ENCODE peak calls at places on chromosomes 16 and 17, in eight cellular contexts. R is A549, E is prostate gland, L is fibroblast of lung, O is HL-60, U is stomach, I is fibroblast of pulmonary artery, W is PC-9. X is an unnamed sample.

GRCh38 chr16:12268602-12269001 is 292.1 kb downstream of the SNX29 start:
- DNase-seq in I (peak; percentile 14), O (no peak), U (no peak), W (no peak), L (peak; percentile 6), E (no peak), R (no peak), X (no peak)

GRCh38 chr16:80541306-80541694 is 507 bp downstream of the DYNLRB2 start:
- DNase-seq in E (no peak), I (no peak), O (no peak), U (no peak), R (no peak), W (no peak), L (no peak), X (no peak)

GRCh38 chr16:57873218-57873617 is 70.9 kb upstream of the KIFC3 start:
- DNase-seq in E (no peak), R (no peak), I (no peak), L (no peak), W (no peak), O (no peak), U (no peak), X (no peak)

GRCh38 chr17:43679401-43679800 is 17.7 kb upstream of the MEOX1 start:
- DNase-seq in I (no peak), E (no peak), L (no peak), U (no peak), W (no peak), R (no peak), O (no peak), X (no peak)

GRCh38 chr17:81295031-81295677 is at the start of gene SLC38A10:
- DNase-seq in E (peak; percentile 88), R (peak; percentile 100), L (peak; percentile 78), O (peak; percentile 95), I (peak; percentile 76), U (peak; percentile 94), W (peak; percentile 93), X (no peak)

GRCh38 chr17:18961634-18962493 is 9.9 kb downstream of the SLC5A10 start:
- DNase-seq in W (no peak), E (no peak), U (no peak), L (peak; percentile 40), R (peak; percentile 66), I (no peak), O (no peak), X (no peak)

GRCh38 chr16:30980068-30980371 is 5.0 kb upstream of the HSD3B7 start:
- DNase-seq in U (no peak), R (no peak), W (no peak), I (no peak), E (no peak), O (no peak), L (no peak), X (no peak)

GRCh38 chr16:84917492-84917891 is 93.8 kb downstream of the ZDHHC7 start:
- DNase-seq in O (no peak), I (no peak), L (no peak), R (no peak), E (no peak), W (no peak), U (no peak), X (no peak)

GRCh38 chr16:53541326-53541725 is 38.3 kb upstream of the AKTIP start:
- DNase-seq in O (no peak), L (peak; percentile 45), I (peak; percentile 61), E (no peak), U (no peak), R (no peak), W (no peak), X (no peak)

GRCh38 chr16:58508671-58509251 is 6.6 kb upstream of the SETD6 start:
- DNase-seq in W (no peak), R (no peak), E (no peak), U (no peak), I (no peak), L (no peak), O (no peak), X (no peak)

GRCh38 chr17:22460461-22461063 is 768.2 kb downstream of the KCNJ18 start:
- DNase-seq in I (no peak), U (no peak), O (no peak), L (no peak), R (no peak), W (no peak), E (no peak), X (no peak)

GRCh38 chr17:72470338-72471133 is 349.7 kb downstream of the SOX9 start:
- DNase-seq in R (no peak), U (no peak), L (no peak), O (no peak), E (no peak), W (no peak), I (no peak), X (no peak)

GRCh38 chr16:11794991-11795886 is 1.8 kb downstream of the ZC3H7A start:
- DNase-seq in E (no peak), W (no peak), U (no peak), R (no peak), O (peak; percentile 19), L (no peak), I (no peak), X (no peak)

GRCh38 chr17:7445011-7445927 is at the start of gene CHRNB1:
- DNase-seq in O (no peak), U (peak; percentile 78), E (no peak), W (peak; percentile 94), I (no peak), L (peak; percentile 52), R (peak; percentile 71), X (no peak)

GRCh38 chr16:1613728-1614225 is 1.6 kb downstream of the CRAMP1 start:
- DNase-seq in R (no peak), W (peak; percentile 10), O (peak; percentile 17), U (peak; percentile 30), E (peak; percentile 10), I (no peak), L (no peak), X (no peak)

GRCh38 chr17:61809816-61810392 is 53.4 kb downstream of the BRIP1 start:
- DNase-seq in E (no peak), U (no peak), R (no peak), W (no peak), O (peak; percentile 20), L (peak; percentile 62), I (peak; percentile 79), X (no peak)

GRCh38 chr16:48609453-48610023 is 442 bp downstream of the N4BP1 start:
- DNase-seq in R (peak; percentile 48), W (no peak), I (peak; percentile 60), E (peak; percentile 49), U (peak; percentile 70), O (peak; percentile 34), L (peak; percentile 54), X (peak; percentile 28)

GRCh38 chr17:33725675-33726271 is 432.7 kb upstream of the ASIC2 start:
- DNase-seq in I (peak; percentile 34), R (peak; percentile 49), L (peak; percentile 1), U (peak; percentile 31), W (peak; percentile 6), O (peak; percentile 25), E (no peak), X (no peak)

GRCh38 chr17:74513987-74514631 is 17.2 kb downstream of the CD300LB start:
- DNase-seq in R (peak; percentile 55), I (peak; percentile 60), O (peak; percentile 17), W (peak; percentile 11), U (peak; percentile 25), L (peak; percentile 74), E (no peak), X (peak; percentile 100)

GRCh38 chr16:50002190-50002589 is 22.8 kb upstream of the CNEP1R1 start:
- DNase-seq in R (no peak), W (no peak), O (no peak), U (no peak), L (no peak), I (no peak), E (no peak), X (no peak)
- H3K4me3 ChIP-seq in R (no peak overlapping the region), W (no peak overlapping the region), O (no peak overlapping the region), U (no peak overlapping the region), L (no peak overlapping the region), I (no peak overlapping the region), E (no peak overlapping the region), X (no peak overlapping the region)

DNA sequence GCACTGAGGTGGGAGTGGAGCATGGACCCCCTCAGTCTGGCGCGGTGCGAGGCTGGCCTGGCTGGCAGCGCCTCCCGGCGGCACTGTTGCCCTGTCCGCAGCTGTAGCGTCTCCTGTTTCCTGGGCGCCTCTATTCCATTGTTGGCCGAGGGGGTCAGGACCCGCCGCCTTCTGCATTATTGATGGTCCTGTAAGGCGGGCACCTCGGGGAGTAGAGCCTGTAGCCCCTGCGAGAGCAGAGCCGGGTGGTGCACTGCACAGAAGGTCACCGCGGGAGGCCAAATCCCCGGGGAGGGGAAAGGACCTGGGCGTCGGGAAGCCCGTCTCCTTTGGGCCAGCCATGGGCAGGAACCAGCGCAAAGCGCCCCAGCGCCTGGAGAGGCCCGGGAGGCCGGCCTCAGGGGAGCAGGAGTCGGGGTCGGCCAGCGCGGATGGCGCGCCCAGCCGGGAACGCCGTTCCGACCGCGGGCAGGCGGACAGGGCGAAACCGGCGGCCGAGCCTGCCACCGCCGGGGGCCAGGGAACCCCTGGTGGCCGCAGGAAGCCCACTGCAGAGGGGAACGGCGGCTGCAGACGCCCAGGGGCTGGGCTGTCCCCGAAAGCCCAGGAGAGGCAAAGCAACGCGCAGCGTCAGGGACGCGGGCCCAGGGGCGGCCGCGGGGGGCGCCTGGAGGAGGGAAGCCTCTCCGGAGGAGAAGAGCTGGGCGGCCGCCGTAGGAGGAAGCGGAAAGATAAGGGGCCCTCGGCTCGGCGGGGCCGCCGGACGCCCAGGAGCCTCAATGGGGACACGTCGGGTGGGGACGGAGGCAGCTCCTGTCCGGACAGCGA is at the start of gene MYO15B:
- DNase-seq in I (no peak), O (peak; percentile 38), L (no peak), U (peak; percentile 60), E (no peak), W (no peak), R (no peak), X (no peak)
- TF ChIP-seq CTCF in I (no peak), O (no peak), L (peak; percentile 26), U (peak; percentile 13), E (no peak), W (no peak), R (no peak), X (no peak)

DNA sequence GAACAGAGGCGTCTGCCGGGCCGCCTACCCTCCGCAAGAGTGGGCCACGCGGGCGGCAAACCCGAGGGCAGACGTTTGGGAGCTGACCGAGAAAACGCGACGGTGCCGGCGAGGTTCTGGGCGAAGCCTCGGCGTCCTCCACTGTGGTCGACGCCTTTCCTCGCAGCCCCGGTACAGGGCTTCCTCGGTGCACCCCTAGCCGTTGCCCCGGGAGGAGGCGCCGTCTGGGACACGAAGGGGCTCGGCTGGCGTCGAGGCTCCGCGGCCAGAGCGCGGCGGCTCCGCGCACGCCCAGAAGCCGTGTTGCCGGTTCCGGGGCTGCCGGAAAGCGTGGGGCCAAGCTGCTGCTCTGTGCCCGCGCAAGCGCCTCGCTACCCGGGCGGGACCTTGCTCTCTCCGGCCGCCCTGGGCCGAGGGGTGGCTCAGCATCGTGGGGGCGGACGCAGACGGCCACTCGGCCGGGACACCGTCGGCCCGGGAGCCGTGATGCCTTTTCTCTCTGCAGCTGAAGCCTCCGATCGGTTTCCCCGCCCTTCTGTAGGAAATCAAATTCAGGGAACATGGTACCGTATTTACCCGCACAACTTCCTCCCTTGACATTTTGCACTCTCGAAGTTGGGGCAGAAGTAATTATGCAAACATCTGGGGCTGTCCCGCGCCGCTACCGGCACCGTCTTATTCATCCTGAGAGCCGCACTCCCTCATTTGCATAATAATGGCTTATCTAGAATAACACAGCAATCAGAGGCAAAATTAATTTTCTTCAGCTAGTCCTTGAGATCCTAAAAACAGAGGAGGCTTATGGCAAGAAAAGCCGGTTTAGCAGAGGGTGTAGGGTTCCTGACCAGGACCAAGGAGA is 7.3 kb upstream of the CBX8 start:
- DNase-seq in O (peak; percentile 61), E (no peak), I (no peak), L (no peak), W (no peak), U (no peak), R (no peak), X (no peak)
- H3K4me3 ChIP-seq in O (peak overlapping the region; percentile 25), E (no peak overlapping the region), I (no peak overlapping the region), L (no peak overlapping the region), W (no peak overlapping the region), U (peak overlapping the region; percentile 35), R (no peak overlapping the region), X (no peak overlapping the region)

GRCh38 chr17:50426814-50427787 is 1.1 kb downstream of the ACSF2 start:
- DNase-seq in W (peak; percentile 46), O (peak; percentile 39), I (peak; percentile 31), L (peak; percentile 17), E (peak; percentile 57), R (peak; percentile 87), U (peak; percentile 56), X (no peak)
- TF ChIP-seq CTCF in W (peak; percentile 67), O (no peak), I (peak; percentile 18), L (peak; percentile 19), E (no peak), R (peak; percentile 43), U (no peak), X (peak; percentile 30)